ENCODE peak calls at places on chromosome 3, in eight cellular contexts. R is GM23248; A is activated T-helper 1 cell treated with anti-CD3 and anti-CD28 coated beads, Interleukin-12 subunit alpha, Interleukin-12 subunit beta, Interleukin-2, Interleukin-4 antibody, amounts not matched to agents 30 ng/mL and 10 ng/mL and 1 ng/mL, durations not matched to agents 14 hours and 24 hours and 36 hours; C is GM12865; W is natural killer cell; N is activated CD4-positive, alpha-beta T cell treated with anti-CD3 and anti-CD28 coated beads, Interleukin-2, amount 10 ng/mL, durations not matched to agents 7 days and 5 days; O is COLO829; V is astrocyte of the spinal cord. L is an unnamed sample.

GRCh38 chr3:181313379-181313778 is 323.8 kb upstream of the DNAJC19 start:
- DNase-seq in O (no peak), C (no peak), R (no peak), V (no peak), N (no peak), W (no peak), A (no peak), L (no peak)

GRCh38 chr3:100169186-100169585 is 54.9 kb upstream of the FILIP1L start:
- DNase-seq in V (no peak), A (no peak), W (no peak), N (no peak), O (no peak), C (no peak), R (no peak), L (no peak)

GRCh38 chr3:4887177-4887576 is 92.1 kb upstream of the BHLHE40 start:
- DNase-seq in W (no peak), R (no peak), N (no peak), C (no peak), A (no peak), O (no peak), V (no peak), L (no peak)

GRCh38 chr3:128394033-128394432 is 72.7 kb downstream of the DNAJB8 start:
- DNase-seq in V (no peak), O (no peak), W (no peak), A (no peak), C (no peak), N (no peak), R (no peak), L (no peak)

GRCh38 chr3:51082363-51082762 is 302.7 kb upstream of the MANF start:
- DNase-seq in A (no peak), C (no peak), N (no peak), V (no peak), R (no peak), O (no peak), W (no peak), L (no peak)

GRCh38 chr3:177597325-177598109 is 400.2 kb upstream of the TBL1XR1 start:
- DNase-seq in N (peak), A (no peak), C (peak), O (peak), R (peak), V (peak), W (peak), L (no peak)

GRCh38 chr3:126523745-126524428 is at the start of gene CHST13:
- DNase-seq in W (no peak), R (peak), C (no peak), A (no peak), N (no peak), V (peak), O (no peak), L (no peak)

GRCh38 chr3:31890007-31890406 is 91.1 kb downstream of the OSBPL10 start:
- DNase-seq in C (no peak), W (no peak), V (no peak), O (no peak), N (no peak), A (no peak), R (no peak), L (no peak)

GRCh38 chr3:140994316-140994715 is 52.7 kb downstream of the SLC25A36 start:
- DNase-seq in R (peak), V (peak), A (no peak), W (no peak), O (no peak), C (no peak), N (no peak), L (no peak)

GRCh38 chr3:127750226-127751031 is 71.9 kb downstream of the MGLL start:
- DNase-seq in C (peak), W (no peak), R (peak), A (no peak), V (peak), O (peak), N (no peak), L (no peak)

GRCh38 chr3:23046536-23046935 is 156.6 kb upstream of the UBE2E2 start:
- DNase-seq in O (no peak), N (no peak), R (no peak), C (no peak), A (no peak), W (no peak), V (no peak), L (no peak)

GRCh38 chr3:99128740-99129505 is 227.4 kb upstream of the DCBLD2 start:
- DNase-seq in C (no peak), A (no peak), W (no peak), V (peak), N (no peak), O (peak), R (peak), L (no peak)

GRCh38 chr3:56783644-56784451 is 17.9 kb downstream of the ARHGEF3 start:
- DNase-seq in R (peak), C (peak), V (peak), O (peak), W (peak), N (peak), A (peak), L (peak)

GRCh38 chr3:169668957-169669681 is 5.6 kb upstream of the MECOM start:
- DNase-seq in O (no peak), V (peak), A (no peak), N (peak), R (peak), C (peak), W (no peak), L (no peak)

GRCh38 chr3:184584001-184584891 is 22.7 kb downstream of the EPHB3 start:
- DNase-seq in W (no peak), A (no peak), R (no peak), C (no peak), O (no peak), V (no peak), N (no peak), L (no peak)

GRCh38 chr3:197183582-197183981 is 114.8 kb downstream of the DLG1 start:
- DNase-seq in C (no peak), O (no peak), V (no peak), N (no peak), R (no peak), A (no peak), W (no peak), L (no peak)

GRCh38 chr3:39937315-39937714 is 127.9 kb downstream of the MYRIP start:
- DNase-seq in A (no peak), V (no peak), C (no peak), N (no peak), R (no peak), W (no peak), O (peak), L (no peak)

GRCh38 chr3:119934250-119934649 is 152.3 kb downstream of the NR1I2 start:
- DNase-seq in A (no peak), W (no peak), N (no peak), C (no peak), O (no peak), V (no peak), R (no peak), L (no peak)

GRCh38 chr3:178989821-178990220 is 81.8 kb downstream of the ZMAT3 start:
- DNase-seq in A (no peak), V (no peak), C (no peak), O (no peak), R (no peak), W (no peak), N (no peak), L (no peak)

GRCh38 chr3:66047321-66048050 is 8.8 kb upstream of the MAGI1 start:
- DNase-seq in O (no peak), N (no peak), A (no peak), C (no peak), V (peak), W (no peak), R (peak), L (no peak)

GRCh38 chr3:192831111-192831644 is 86.5 kb downstream of the MB21D2 start:
- DNase-seq in N (no peak), O (no peak), C (peak), R (peak), W (no peak), A (peak), V (peak), L (no peak)

GRCh38 chr3:175200391-175200790 is 341.3 kb downstream of the NAALADL2 start:
- DNase-seq in R (no peak), W (no peak), O (no peak), C (no peak), N (no peak), A (no peak), V (no peak), L (no peak)

GRCh38 chr3:102979682-102980378 is 545.0 kb downstream of the ZPLD1 start:
- DNase-seq in V (peak), W (no peak), O (no peak), N (no peak), C (no peak), R (peak), A (no peak), L (no peak)

L was measured in SIG-M5.